ENCODE peak calls at places on chromosomes 5 and 9, in ten cellular contexts. One of them, this sample, is unnamed.

GRCh38 chr9:2681981-2682380 is 35.3 kb upstream of the KCNV2 start:
- DNase-seq in SK-N-SH: no peak
- DNase-seq in suprapubic skin: no peak
- DNase-seq in A549: no peak
- DNase-seq in K562: no peak
- DNase-seq in H1: no peak
- DNase-seq in transverse colon: no peak
- DNase-seq in sigmoid colon: no peak
- DNase-seq in stomach: no peak
- DNase-seq in tibial nerve: no peak
- DNase-seq in this sample: no peak

GRCh38 chr5:149747141-149747832 is 17.2 kb downstream of the PPARGC1B start:
- DNase-seq in stomach: peak; percentile 90
- DNase-seq in transverse colon: peak; percentile 94
- DNase-seq in A549: peak; percentile 35
- DNase-seq in SK-N-SH: no peak
- DNase-seq in tibial nerve: no peak
- DNase-seq in K562: no peak
- DNase-seq in sigmoid colon: peak; percentile 64
- DNase-seq in H1: no peak
- DNase-seq in suprapubic skin: peak; percentile 68
- DNase-seq in this sample: no peak

GRCh38 chr5:141478321-141478945 is 2.7 kb downstream of the PCDHGC3 start:
- DNase-seq in transverse colon: peak; percentile 87
- DNase-seq in A549: no peak
- DNase-seq in SK-N-SH: no peak
- DNase-seq in tibial nerve: no peak
- DNase-seq in sigmoid colon: no peak
- DNase-seq in suprapubic skin: no peak
- DNase-seq in K562: no peak
- DNase-seq in stomach: peak; percentile 88
- DNase-seq in H1: peak; percentile 88
- DNase-seq in this sample: peak; percentile 62

GRCh38 chr9:119412399-119412798 is 43.2 kb upstream of the BRINP1 start:
- DNase-seq in K562: no peak
- DNase-seq in sigmoid colon: no peak
- DNase-seq in transverse colon: no peak
- DNase-seq in A549: no peak
- DNase-seq in SK-N-SH: no peak
- DNase-seq in stomach: no peak
- DNase-seq in suprapubic skin: no peak
- DNase-seq in H1: no peak
- DNase-seq in tibial nerve: no peak
- DNase-seq in this sample: no peak

GRCh38 chr5:170173227-170173626 is 59.6 kb upstream of the C5orf58 start:
- DNase-seq in transverse colon: no peak
- DNase-seq in H1: no peak
- DNase-seq in A549: peak; percentile 52
- DNase-seq in SK-N-SH: no peak
- DNase-seq in tibial nerve: no peak
- DNase-seq in stomach: no peak
- DNase-seq in sigmoid colon: no peak
- DNase-seq in suprapubic skin: no peak
- DNase-seq in K562: no peak
- DNase-seq in this sample: no peak

GRCh38 chr5:75600535-75600934 is 10.7 kb upstream of the ANKDD1B start:
- DNase-seq in sigmoid colon: no peak
- DNase-seq in stomach: no peak
- DNase-seq in tibial nerve: no peak
- DNase-seq in H1: no peak
- DNase-seq in A549: no peak
- DNase-seq in K562: no peak
- DNase-seq in SK-N-SH: no peak
- DNase-seq in transverse colon: no peak
- DNase-seq in suprapubic skin: no peak
- DNase-seq in this sample: no peak

GRCh38 chr5:67149933-67150523 is 46.6 kb downstream of the CD180 start:
- DNase-seq in suprapubic skin: no peak
- DNase-seq in sigmoid colon: no peak
- DNase-seq in transverse colon: no peak
- DNase-seq in stomach: no peak
- DNase-seq in K562: no peak
- DNase-seq in tibial nerve: no peak
- DNase-seq in SK-N-SH: peak; percentile 43
- DNase-seq in H1: no peak
- DNase-seq in A549: no peak
- DNase-seq in this sample: no peak

GRCh38 chr9:34957492-34958410 is at the start of gene PHF24:
- DNase-seq in stomach: no peak
- DNase-seq in K562: peak; percentile 13
- DNase-seq in sigmoid colon: no peak
- DNase-seq in suprapubic skin: no peak
- DNase-seq in tibial nerve: no peak
- DNase-seq in H1: peak; percentile 64
- DNase-seq in A549: no peak
- DNase-seq in transverse colon: no peak
- DNase-seq in SK-N-SH: peak; percentile 86
- DNase-seq in this sample: no peak

GRCh38 chr5:155629597-155629996 is 616.0 kb downstream of the KIF4B start:
- DNase-seq in A549: no peak
- DNase-seq in sigmoid colon: no peak
- DNase-seq in suprapubic skin: no peak
- DNase-seq in H1: no peak
- DNase-seq in SK-N-SH: no peak
- DNase-seq in tibial nerve: no peak
- DNase-seq in stomach: no peak
- DNase-seq in transverse colon: no peak
- DNase-seq in K562: no peak
- DNase-seq in this sample: no peak

GRCh38 chr5:35247645-35248034 is 17.4 kb upstream of the PRLR start:
- DNase-seq in A549: no peak
- DNase-seq in stomach: peak; percentile 55
- DNase-seq in tibial nerve: no peak
- DNase-seq in K562: no peak
- DNase-seq in H1: no peak
- DNase-seq in suprapubic skin: no peak
- DNase-seq in transverse colon: no peak
- DNase-seq in SK-N-SH: no peak
- DNase-seq in sigmoid colon: no peak
- DNase-seq in this sample: no peak

GRCh38 chr9:78811562-78812276 is 514.8 kb downstream of the PSAT1 start:
- DNase-seq in sigmoid colon: no peak
- DNase-seq in stomach: no peak
- DNase-seq in H1: no peak
- DNase-seq in A549: no peak
- DNase-seq in transverse colon: no peak
- DNase-seq in K562: no peak
- DNase-seq in tibial nerve: no peak
- DNase-seq in suprapubic skin: no peak
- DNase-seq in SK-N-SH: no peak
- DNase-seq in this sample: peak; percentile 11

DNA sequence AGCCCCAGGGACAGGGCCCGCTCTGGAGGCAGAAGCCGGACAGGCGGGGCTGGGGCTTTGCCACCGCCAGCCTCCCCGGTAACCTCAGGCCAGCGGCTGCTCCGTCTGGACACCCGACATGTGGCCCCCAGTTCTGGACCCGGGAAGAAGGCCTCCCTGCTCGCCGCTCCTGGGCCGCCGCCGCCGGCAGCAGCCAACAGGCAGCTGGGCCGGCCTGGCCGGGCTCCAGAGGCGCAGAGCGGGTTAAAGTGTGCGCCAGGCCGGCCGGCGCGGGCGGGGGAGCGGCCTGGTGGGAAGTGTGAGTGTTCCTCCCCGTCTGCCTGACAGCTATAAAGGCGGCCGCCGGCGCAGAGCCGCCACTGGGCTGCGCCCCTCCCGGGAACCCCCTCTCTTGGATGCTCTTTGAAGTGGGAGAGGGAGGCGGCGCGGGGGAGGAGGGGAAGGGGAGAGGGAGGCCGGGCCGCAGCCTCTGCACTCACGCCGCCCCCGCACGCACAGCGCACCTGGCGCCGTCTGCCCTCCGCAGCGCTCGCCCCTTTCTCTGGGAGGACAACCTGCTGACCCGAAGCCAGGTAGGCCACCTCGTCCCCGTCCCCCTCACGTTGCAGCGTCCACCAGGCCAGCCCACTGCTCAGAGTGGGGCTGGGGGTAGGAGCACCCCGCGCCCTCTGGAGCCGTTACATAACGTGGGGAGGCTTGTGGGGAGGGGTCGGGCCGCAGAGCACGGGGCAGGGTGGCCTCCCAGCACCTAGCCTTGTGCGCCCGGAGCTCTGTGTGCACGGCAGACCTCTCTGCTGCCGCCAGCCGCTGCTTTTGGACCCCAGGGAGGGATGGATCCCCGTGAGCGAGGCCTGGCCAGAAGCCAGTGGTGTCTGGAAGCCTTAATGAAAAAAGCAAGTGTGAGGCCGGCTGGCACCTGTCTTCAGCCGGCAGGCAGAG is at the start of gene ADAMTSL2:
- DNase-seq in transverse colon: peak; percentile 55
- DNase-seq in suprapubic skin: no peak
- DNase-seq in sigmoid colon: peak; percentile 87
- DNase-seq in tibial nerve: no peak
- DNase-seq in H1: peak; percentile 79
- DNase-seq in SK-N-SH: peak; percentile 90
- DNase-seq in stomach: peak; percentile 73
- DNase-seq in A549: no peak
- DNase-seq in K562: no peak
- DNase-seq in this sample: peak; percentile 85
- TF ChIP-seq EP300 in transverse colon: no peak
- TF ChIP-seq EP300 in suprapubic skin: no peak
- TF ChIP-seq EP300 in sigmoid colon: no peak
- TF ChIP-seq EP300 in tibial nerve: no peak
- TF ChIP-seq EP300 in H1: no peak
- TF ChIP-seq EP300 in SK-N-SH: peak; percentile 84
- TF ChIP-seq EP300 in stomach: no peak
- TF ChIP-seq EP300 in A549: no peak
- TF ChIP-seq EP300 in K562: no peak
- TF ChIP-seq EP300 in this sample: no peak

GRCh38 chr9:118189615-118190014 is 485.4 kb downstream of the TLR4 start:
- DNase-seq in suprapubic skin: no peak
- DNase-seq in transverse colon: no peak
- DNase-seq in tibial nerve: no peak
- DNase-seq in H1: no peak
- DNase-seq in sigmoid colon: no peak
- DNase-seq in A549: no peak
- DNase-seq in SK-N-SH: no peak
- DNase-seq in K562: no peak
- DNase-seq in stomach: no peak
- DNase-seq in this sample: no peak
- TF ChIP-seq CTCF in suprapubic skin: no peak
- TF ChIP-seq CTCF in transverse colon: no peak
- TF ChIP-seq CTCF in tibial nerve: no peak
- TF ChIP-seq CTCF in H1: no peak
- TF ChIP-seq CTCF in sigmoid colon: no peak
- TF ChIP-seq CTCF in A549: no peak
- TF ChIP-seq CTCF in SK-N-SH: no peak
- TF ChIP-seq CTCF in K562: no peak
- TF ChIP-seq CTCF in stomach: no peak
- TF ChIP-seq CTCF in this sample: no peak

GRCh38 chr9:93861736-93862358 is 93.3 kb downstream of the BARX1 start:
- DNase-seq in sigmoid colon: no peak
- DNase-seq in tibial nerve: no peak
- DNase-seq in transverse colon: no peak
- DNase-seq in A549: no peak
- DNase-seq in suprapubic skin: no peak
- DNase-seq in H1: no peak
- DNase-seq in SK-N-SH: peak; percentile 12
- DNase-seq in stomach: no peak
- DNase-seq in K562: no peak
- DNase-seq in this sample: no peak
- TF ChIP-seq EP300 in sigmoid colon: no peak
- TF ChIP-seq EP300 in tibial nerve: no peak
- TF ChIP-seq EP300 in transverse colon: no peak
- TF ChIP-seq EP300 in A549: no peak
- TF ChIP-seq EP300 in suprapubic skin: no peak
- TF ChIP-seq EP300 in H1: no peak
- TF ChIP-seq EP300 in SK-N-SH: no peak
- TF ChIP-seq EP300 in stomach: no peak
- TF ChIP-seq EP300 in K562: no peak
- TF ChIP-seq EP300 in this sample: no peak

GRCh38 chr5:136058031-136058971 is 29.5 kb downstream of the TGFBI start:
- DNase-seq in A549: peak; percentile 96
- DNase-seq in sigmoid colon: peak; percentile 90
- DNase-seq in SK-N-SH: no peak
- DNase-seq in tibial nerve: peak; percentile 49
- DNase-seq in stomach: peak; percentile 47
- DNase-seq in K562: no peak
- DNase-seq in transverse colon: peak; percentile 54
- DNase-seq in H1: peak; percentile 55
- DNase-seq in suprapubic skin: no peak
- DNase-seq in this sample: peak; percentile 54
- TF ChIP-seq CTCF in A549: peak; percentile 71
- TF ChIP-seq CTCF in sigmoid colon: no peak
- TF ChIP-seq CTCF in SK-N-SH: peak; percentile 74
- TF ChIP-seq CTCF in tibial nerve: no peak
- TF ChIP-seq CTCF in stomach: peak; percentile 11
- TF ChIP-seq CTCF in K562: no peak
- TF ChIP-seq CTCF in transverse colon: peak; percentile 15
- TF ChIP-seq CTCF in H1: peak; percentile 25
- TF ChIP-seq CTCF in suprapubic skin: no peak
- TF ChIP-seq CTCF in this sample: peak; percentile 64

DNA sequence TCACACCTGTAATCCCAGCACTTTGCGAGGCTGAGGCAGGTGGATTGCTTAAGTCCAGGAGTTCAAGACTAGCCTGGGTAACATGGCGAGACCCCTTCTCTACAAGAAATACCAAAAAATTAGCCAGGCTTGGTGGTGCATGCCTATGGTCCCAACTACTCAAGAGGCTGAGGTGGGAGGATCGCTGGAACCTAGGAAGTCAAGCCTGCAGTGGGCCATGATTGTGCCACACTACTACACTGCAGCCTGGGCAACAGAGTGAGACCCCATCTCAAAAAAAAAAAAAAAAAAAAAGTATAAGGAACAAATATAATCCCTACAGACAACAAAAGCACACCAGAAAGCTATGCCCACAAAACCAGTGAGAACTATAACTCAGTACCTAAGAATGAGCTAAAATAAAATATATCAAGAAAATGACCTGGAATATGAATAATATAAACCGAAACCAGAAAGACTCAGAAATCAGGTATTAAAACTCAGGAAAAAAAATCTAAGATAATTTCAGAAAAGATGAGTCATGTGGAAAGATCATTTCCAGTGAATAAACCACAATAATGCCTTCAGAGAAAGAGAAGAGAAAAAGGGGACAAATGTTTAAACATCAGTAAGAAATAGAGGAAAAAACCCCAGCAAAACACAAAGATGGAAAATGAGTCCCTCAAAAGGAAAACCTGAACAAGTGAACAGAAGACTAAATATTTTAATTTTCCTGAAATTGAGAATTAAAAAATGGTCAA is 57.4 kb downstream of the GOLPH3 start:
- DNase-seq in tibial nerve: no peak
- DNase-seq in stomach: no peak
- DNase-seq in A549: no peak
- DNase-seq in H1: no peak
- DNase-seq in suprapubic skin: no peak
- DNase-seq in SK-N-SH: no peak
- DNase-seq in K562: no peak
- DNase-seq in sigmoid colon: no peak
- DNase-seq in transverse colon: no peak
- DNase-seq in this sample: no peak
- TF ChIP-seq EP300 in tibial nerve: no peak
- TF ChIP-seq EP300 in stomach: no peak
- TF ChIP-seq EP300 in A549: no peak
- TF ChIP-seq EP300 in H1: no peak
- TF ChIP-seq EP300 in suprapubic skin: no peak
- TF ChIP-seq EP300 in SK-N-SH: no peak
- TF ChIP-seq EP300 in K562: no peak
- TF ChIP-seq EP300 in sigmoid colon: no peak
- TF ChIP-seq EP300 in transverse colon: no peak
- TF ChIP-seq EP300 in this sample: no peak